ENCODE peak calls at places on chromosomes 1 and 21, in four cellular contexts. Z is HS-27A, Y is HT1080, G is foreskin fibroblast. J is an unnamed sample.

GRCh38 chr1:67713071-67713806 is 28.2 kb downstream of the GADD45A start:
- DNase-seq in Z (peak), Y (peak), G (peak), J (peak)

GRCh38 chr1:155218854-155219591 is 10.5 kb downstream of the MTX1 start:
- DNase-seq in Y (peak), G (peak), Z (no peak), J (peak)

GRCh38 chr1:41504126-41505035 is 19.9 kb upstream of the EDN2 start:
- DNase-seq in Z (no peak), G (peak), Y (peak), J (peak)

GRCh38 chr1:226034482-226034881 is 28.0 kb upstream of the H3-3A start:
- DNase-seq in G (peak), Y (peak), Z (no peak), J (no peak)

GRCh38 chr1:159652506-159652905 is 61.9 kb downstream of the CRP start:
- DNase-seq in Z (no peak), G (no peak), Y (no peak), J (no peak)

GRCh38 chr1:22969224-22969829 is 3.3 kb downstream of the LACTBL1 start:
- DNase-seq in Z (no peak), Y (peak), G (peak), J (peak)

GRCh38 chr1:229342305-229342901 is 444 bp downstream of the CCSAP start:
- DNase-seq in G (peak), Y (peak), Z (no peak), J (peak)

GRCh38 chr1:206581571-206581981 is 30.7 kb downstream of the EIF2D start:
- DNase-seq in Z (no peak), G (no peak), Y (no peak), J (no peak)

GRCh38 chr1:68725353-68725752 is 228.5 kb upstream of the DEPDC1 start:
- DNase-seq in Z (no peak), G (no peak), Y (no peak), J (peak)

GRCh38 chr21:45327458-45328197 is 39.9 kb upstream of the POFUT2 start:
- DNase-seq in Z (no peak), Y (no peak), G (no peak), J (no peak)

GRCh38 chr1:171641076-171641864 is 11.2 kb downstream of the MYOC start:
- DNase-seq in G (no peak), Z (no peak), Y (no peak), J (no peak)

GRCh38 chr1:156438278-156438987 is 62.1 kb downstream of the MEF2D start:
- DNase-seq in Z (no peak), G (no peak), Y (peak), J (no peak)

GRCh38 chr1:247578946-247579460 is 9.2 kb upstream of the OR2G2 start:
- DNase-seq in Z (no peak), G (no peak), Y (no peak), J (no peak)

GRCh38 chr1:2856076-2856390 is 54.5 kb upstream of the TTC34 start:
- DNase-seq in G (no peak), Z (no peak), Y (no peak), J (no peak)

GRCh38 chr1:245154429-245155185 is at the start of gene KIF26B:
- DNase-seq in Y (peak), Z (no peak), G (peak), J (peak)

GRCh38 chr1:63951076-63951946 is 177.5 kb downstream of the ROR1 start:
- DNase-seq in G (no peak), Z (no peak), Y (no peak), J (no peak)

GRCh38 chr1:26280333-26281042 is 602 bp downstream of the SH3BGRL3 start:
- DNase-seq in G (no peak), Y (peak), Z (peak), J (peak)

GRCh38 chr1:211638723-211639122 is 36.7 kb downstream of the NEK2 start:
- DNase-seq in G (no peak), Y (no peak), Z (no peak), J (no peak)

GRCh38 chr1:157403203-157403602 is 149.1 kb downstream of the FCRL5 start:
- DNase-seq in Z (no peak), G (no peak), Y (peak), J (peak)

GRCh38 chr1:114310771-114311251 is 157.1 kb upstream of the SYT6 start:
- DNase-seq in Y (no peak), Z (peak), G (peak), J (peak)

J was measured in kidney tubule cell.